ENCODE peak calls at places on chromosomes 2 and 18, in eight cellular contexts. One of them, this sample, is unnamed.

GRCh38 chr2:19540739-19541503 is 182.5 kb upstream of the OSR1 start:
- DNase-seq in right lobe of liver: peak; percentile 37
- DNase-seq in astrocyte: peak; percentile 82
- DNase-seq in psoas muscle: no peak
- DNase-seq in ovary: no peak
- DNase-seq in DND-41: peak; percentile 7
- DNase-seq in right atrium auricular region: no peak
- DNase-seq in fibroblast of lung: peak; percentile 97
- DNase-seq in this sample: no peak

GRCh38 chr2:43057026-43057741 is 169.2 kb downstream of the ZFP36L2 start:
- DNase-seq in fibroblast of lung: no peak
- DNase-seq in psoas muscle: no peak
- DNase-seq in astrocyte: no peak
- DNase-seq in right lobe of liver: peak; percentile 66
- DNase-seq in right atrium auricular region: no peak
- DNase-seq in ovary: no peak
- DNase-seq in DND-41: no peak
- DNase-seq in this sample: no peak

GRCh38 chr18:12637393-12637792 is 20.5 kb downstream of the SPIRE1 start:
- DNase-seq in right atrium auricular region: no peak
- DNase-seq in astrocyte: no peak
- DNase-seq in fibroblast of lung: no peak
- DNase-seq in right lobe of liver: no peak
- DNase-seq in psoas muscle: no peak
- DNase-seq in ovary: no peak
- DNase-seq in DND-41: no peak
- DNase-seq in this sample: no peak

GRCh38 chr2:217972490-217972889 is 30.3 kb downstream of the TNS1 start:
- DNase-seq in ovary: no peak
- DNase-seq in fibroblast of lung: peak; percentile 36
- DNase-seq in DND-41: no peak
- DNase-seq in right lobe of liver: no peak
- DNase-seq in psoas muscle: peak; percentile 72
- DNase-seq in astrocyte: no peak
- DNase-seq in right atrium auricular region: no peak
- DNase-seq in this sample: no peak

GRCh38 chr2:147524912-147525311 is 319.9 kb upstream of the ACVR2A start:
- DNase-seq in DND-41: no peak
- DNase-seq in ovary: no peak
- DNase-seq in right atrium auricular region: no peak
- DNase-seq in right lobe of liver: no peak
- DNase-seq in fibroblast of lung: no peak
- DNase-seq in psoas muscle: no peak
- DNase-seq in astrocyte: no peak
- DNase-seq in this sample: no peak

GRCh38 chr2:99858951-99859596 is 283.3 kb downstream of the AFF3 start:
- DNase-seq in fibroblast of lung: peak; percentile 84
- DNase-seq in psoas muscle: no peak
- DNase-seq in right lobe of liver: no peak
- DNase-seq in astrocyte: peak; percentile 93
- DNase-seq in ovary: no peak
- DNase-seq in DND-41: no peak
- DNase-seq in right atrium auricular region: no peak
- DNase-seq in this sample: no peak

GRCh38 chr18:46260879-46261143 is 156.6 kb downstream of the HAUS1 start:
- DNase-seq in right atrium auricular region: no peak
- DNase-seq in astrocyte: peak; percentile 39
- DNase-seq in ovary: no peak
- DNase-seq in DND-41: no peak
- DNase-seq in right lobe of liver: no peak
- DNase-seq in psoas muscle: no peak
- DNase-seq in fibroblast of lung: peak; percentile 50
- DNase-seq in this sample: no peak

GRCh38 chr2:56337342-56337741 is 153.6 kb downstream of the CCDC85A start:
- DNase-seq in astrocyte: no peak
- DNase-seq in psoas muscle: no peak
- DNase-seq in right atrium auricular region: no peak
- DNase-seq in ovary: no peak
- DNase-seq in DND-41: no peak
- DNase-seq in fibroblast of lung: no peak
- DNase-seq in right lobe of liver: no peak
- DNase-seq in this sample: no peak

GRCh38 chr2:130922417-130922816 is 85.7 kb downstream of the ARHGEF4 start:
- DNase-seq in right lobe of liver: no peak
- DNase-seq in DND-41: no peak
- DNase-seq in fibroblast of lung: no peak
- DNase-seq in psoas muscle: no peak
- DNase-seq in right atrium auricular region: no peak
- DNase-seq in astrocyte: no peak
- DNase-seq in ovary: no peak
- DNase-seq in this sample: no peak

GRCh38 chr18:58572680-58573079 is 56.2 kb downstream of the ALPK2 start:
- DNase-seq in astrocyte: no peak
- DNase-seq in right atrium auricular region: no peak
- DNase-seq in ovary: no peak
- DNase-seq in DND-41: no peak
- DNase-seq in fibroblast of lung: no peak
- DNase-seq in psoas muscle: no peak
- DNase-seq in right lobe of liver: no peak
- DNase-seq in this sample: no peak
- H3K4me1 ChIP-seq in astrocyte: peaks cover 34% of the 10 kb centered on the region
- H3K4me1 ChIP-seq in right atrium auricular region: peaks cover 24% of the 10 kb centered on the region
- H3K4me1 ChIP-seq in ovary: no peaks in the 10 kb centered on the region
- H3K4me1 ChIP-seq in DND-41: no peaks in the 10 kb centered on the region
- H3K4me1 ChIP-seq in fibroblast of lung: peaks cover 17% of the 10 kb centered on the region
- H3K4me1 ChIP-seq in psoas muscle: peaks cover 54% of the 10 kb centered on the region
- H3K4me1 ChIP-seq in right lobe of liver: peaks cover 29% of the 10 kb centered on the region
- H3K4me1 ChIP-seq in this sample: no peaks in the 10 kb centered on the region

GRCh38 chr2:110848519-110848918 is 116.1 kb downstream of the ACOXL start:
- DNase-seq in right lobe of liver: no peak
- DNase-seq in psoas muscle: no peak
- DNase-seq in right atrium auricular region: no peak
- DNase-seq in ovary: no peak
- DNase-seq in DND-41: no peak
- DNase-seq in astrocyte: no peak
- DNase-seq in fibroblast of lung: no peak
- DNase-seq in this sample: no peak
- H3K4me1 ChIP-seq in right lobe of liver: no peaks in the 10 kb centered on the region
- H3K4me1 ChIP-seq in psoas muscle: no peaks in the 10 kb centered on the region
- H3K4me1 ChIP-seq in right atrium auricular region: no peaks in the 10 kb centered on the region
- H3K4me1 ChIP-seq in ovary: no peaks in the 10 kb centered on the region
- H3K4me1 ChIP-seq in DND-41: peaks cover 73% of the 10 kb centered on the region
- H3K4me1 ChIP-seq in astrocyte: no peaks in the 10 kb centered on the region
- H3K4me1 ChIP-seq in fibroblast of lung: no peaks in the 10 kb centered on the region
- H3K4me1 ChIP-seq in this sample: peaks cover 60% of the 10 kb centered on the region

GRCh38 chr18:8705280-8705940 is at the start of gene MTCL1:
- DNase-seq in psoas muscle: peak; percentile 62
- DNase-seq in fibroblast of lung: peak; percentile 39
- DNase-seq in ovary: peak; percentile 32
- DNase-seq in right atrium auricular region: no peak
- DNase-seq in right lobe of liver: peak; percentile 55
- DNase-seq in astrocyte: peak; percentile 19
- DNase-seq in DND-41: no peak
- DNase-seq in this sample: peak; percentile 49
- H3K4me1 ChIP-seq in psoas muscle: peaks cover 11% of the 10 kb centered on the region
- H3K4me1 ChIP-seq in fibroblast of lung: peaks cover 16% of the 10 kb centered on the region
- H3K4me1 ChIP-seq in ovary: peaks cover 4% of the 10 kb centered on the region
- H3K4me1 ChIP-seq in right atrium auricular region: peaks cover 24% of the 10 kb centered on the region
- H3K4me1 ChIP-seq in right lobe of liver: peaks cover 8% of the 10 kb centered on the region
- H3K4me1 ChIP-seq in astrocyte: peaks cover 40% of the 10 kb centered on the region
- H3K4me1 ChIP-seq in DND-41: peaks cover 22% of the 10 kb centered on the region
- H3K4me1 ChIP-seq in this sample: peaks cover 19% of the 10 kb centered on the region

GRCh38 chr2:18526429-18526828 is 34.0 kb downstream of the RDH14 start:
- DNase-seq in right lobe of liver: no peak
- DNase-seq in astrocyte: no peak
- DNase-seq in DND-41: no peak
- DNase-seq in fibroblast of lung: no peak
- DNase-seq in psoas muscle: no peak
- DNase-seq in ovary: no peak
- DNase-seq in right atrium auricular region: no peak
- DNase-seq in this sample: no peak

GRCh38 chr2:18531198-18531597 is 29.3 kb downstream of the RDH14 start:
- DNase-seq in right lobe of liver: no peak
- DNase-seq in ovary: no peak
- DNase-seq in fibroblast of lung: no peak
- DNase-seq in psoas muscle: no peak
- DNase-seq in astrocyte: no peak
- DNase-seq in DND-41: no peak
- DNase-seq in right atrium auricular region: no peak
- DNase-seq in this sample: no peak

GRCh38 chr2:18522484-18523146 is 37.8 kb downstream of the RDH14 start:
- DNase-seq in DND-41: no peak
- DNase-seq in astrocyte: peak; percentile 32
- DNase-seq in fibroblast of lung: no peak
- DNase-seq in right atrium auricular region: no peak
- DNase-seq in psoas muscle: no peak
- DNase-seq in ovary: no peak
- DNase-seq in right lobe of liver: no peak
- DNase-seq in this sample: no peak

GRCh38 chr2:18525236-18525635 is 35.2 kb downstream of the RDH14 start:
- DNase-seq in DND-41: no peak
- DNase-seq in right lobe of liver: no peak
- DNase-seq in right atrium auricular region: no peak
- DNase-seq in astrocyte: no peak
- DNase-seq in fibroblast of lung: no peak
- DNase-seq in psoas muscle: no peak
- DNase-seq in ovary: no peak
- DNase-seq in this sample: no peak

DNA sequence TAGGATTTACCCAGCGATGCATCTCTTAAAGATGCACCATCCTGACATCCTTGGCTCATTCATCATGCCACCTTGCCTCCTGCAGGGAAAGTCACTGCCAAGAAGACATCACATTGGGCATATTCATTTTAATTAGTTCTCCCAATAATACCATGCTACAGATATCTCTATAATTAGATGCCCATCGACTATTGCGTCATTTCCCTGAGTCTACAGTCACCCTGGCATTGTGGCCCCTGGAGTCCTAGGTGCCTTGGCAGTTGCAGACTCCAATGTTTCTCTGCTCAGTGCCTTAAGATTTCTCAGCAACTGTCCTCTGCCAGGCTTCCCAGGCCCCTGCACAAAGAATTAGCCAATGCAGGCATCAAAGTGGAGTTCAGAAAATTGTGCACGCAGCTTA is 32.6 kb downstream of the RDH14 start:
- DNase-seq in DND-41: no peak
- DNase-seq in psoas muscle: no peak
- DNase-seq in ovary: no peak
- DNase-seq in astrocyte: no peak
- DNase-seq in right lobe of liver: no peak
- DNase-seq in fibroblast of lung: no peak
- DNase-seq in right atrium auricular region: no peak
- DNase-seq in this sample: no peak
- H3K4me1 ChIP-seq in DND-41: no peaks in the 10 kb centered on the region
- H3K4me1 ChIP-seq in psoas muscle: no peaks in the 10 kb centered on the region
- H3K4me1 ChIP-seq in ovary: no peaks in the 10 kb centered on the region
- H3K4me1 ChIP-seq in astrocyte: no peaks in the 10 kb centered on the region
- H3K4me1 ChIP-seq in right lobe of liver: no peaks in the 10 kb centered on the region
- H3K4me1 ChIP-seq in fibroblast of lung: no peaks in the 10 kb centered on the region
- H3K4me1 ChIP-seq in right atrium auricular region: peaks cover 29% of the 10 kb centered on the region
- H3K4me1 ChIP-seq in this sample: no peaks in the 10 kb centered on the region